ENCODE peak calls at places on chromosomes 16 and 17, in six cellular contexts. S, V, J, D, A and O are unnamed samples.
A peak's percentile ranks its signal among the peaks of the same experiment; 100 is the strongest.

GRCh38 chr16:64892843-64893242 is 229.0 kb downstream of the CDH11 start:
- DNase-seq in S (no peak), V (no peak), J (no peak), D (no peak), A (peak; percentile 93), O (no peak)

GRCh38 chr16:24906199-24906808 is 60.5 kb downstream of the SLC5A11 start:
- DNase-seq in S (no peak), V (no peak), J (peak; percentile 4), D (no peak), A (peak; percentile 18), O (no peak)

GRCh38 chr17:42806249-42806648 is 7.6 kb downstream of the CNTD1 start:
- DNase-seq in S (no peak), V (no peak), J (no peak), D (no peak), A (no peak), O (no peak)

GRCh38 chr17:10033449-10033848 is 128.4 kb upstream of the RCVRN start:
- DNase-seq in S (no peak), V (no peak), J (peak; percentile 76), D (no peak), A (no peak), O (no peak)

GRCh38 chr16:11139624-11140375 is 116.2 kb downstream of the SOCS1 start:
- DNase-seq in S (no peak), V (no peak), J (no peak), D (no peak), A (no peak), O (no peak)

GRCh38 chr17:48541574-48542113 is 3.3 kb downstream of the HOXB2 start:
- DNase-seq in S (no peak), V (peak; percentile 76), J (no peak), D (peak; percentile 71), A (peak; percentile 39), O (peak; percentile 94)

GRCh38 chr17:14784997-14785696 is 480.0 kb downstream of the PMP22 start:
- DNase-seq in S (peak; percentile 27), V (no peak), J (peak; percentile 72), D (no peak), A (peak; percentile 61), O (no peak)

GRCh38 chr16:86095906-86096485 is 197.0 kb downstream of the IRF8 start:
- DNase-seq in S (no peak), V (no peak), J (peak; percentile 69), D (no peak), A (no peak), O (peak; percentile 49)

DNA sequence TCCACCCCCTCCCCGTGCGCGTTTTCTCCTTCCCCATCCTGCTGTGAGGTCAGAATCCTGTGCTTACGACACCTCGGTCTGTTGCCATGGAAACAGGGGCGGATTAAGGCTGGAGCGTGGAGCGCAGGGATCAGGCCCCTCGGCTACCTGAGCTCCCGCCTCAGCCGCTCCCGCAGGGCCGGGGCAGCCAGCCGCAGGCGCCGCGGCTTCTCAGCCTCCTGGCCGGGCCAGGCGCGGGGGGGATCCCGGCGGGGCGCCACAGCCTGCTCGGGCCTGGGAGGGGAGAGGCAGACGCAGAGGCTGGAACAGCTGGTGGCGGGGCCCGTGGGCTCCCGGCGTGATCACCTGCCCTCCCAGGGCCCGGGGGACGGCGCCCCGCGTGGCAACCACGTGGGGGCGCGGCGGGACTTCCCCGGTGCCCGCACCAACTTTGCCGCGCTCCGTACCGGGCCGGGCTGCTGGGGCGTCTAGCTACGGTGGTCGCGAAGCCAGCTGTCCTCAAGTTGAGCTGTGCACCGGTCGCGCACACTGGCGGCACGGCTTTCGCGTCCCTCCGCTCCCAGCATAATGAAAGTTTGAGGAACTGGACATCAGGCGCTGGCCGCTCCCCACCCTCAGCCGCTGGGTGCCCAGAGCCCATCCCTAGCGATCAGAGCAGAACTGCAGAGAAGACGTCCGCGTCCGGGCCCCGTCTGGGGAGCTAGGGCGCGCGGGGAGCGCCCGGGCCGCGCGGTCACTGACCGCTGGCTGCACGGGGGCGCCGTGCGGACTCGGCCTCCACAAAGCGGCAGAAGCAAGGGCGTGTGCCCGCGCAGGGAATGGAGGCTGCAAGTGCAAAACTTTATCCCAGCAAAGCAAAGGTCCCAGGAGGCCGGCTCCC is 1.2 kb downstream of the RTN4RL1 start:
- DNase-seq in S (peak; percentile 86), V (peak; percentile 57), J (no peak), D (no peak), A (peak; percentile 41), O (peak; percentile 81)
- TF ChIP-seq CTCF in S (no peak), V (no peak), J (no peak), D (no peak), A (no peak), O (no peak)

GRCh38 chr16:2092866-2093265 is 42.8 kb downstream of the PKD1 start:
- DNase-seq in S (no peak), V (no peak), J (no peak), D (no peak), A (no peak), O (no peak)
- TF ChIP-seq CTCF in S (no peak), V (no peak), J (no peak), D (no peak), A (no peak), O (no peak)

GRCh38 chr16:4288148-4288921 is 15.5 kb upstream of the TFAP4 start:
- DNase-seq in S (peak; percentile 95), V (peak; percentile 81), J (peak; percentile 94), D (peak; percentile 73), A (peak; percentile 91), O (peak; percentile 89)

GRCh38 chr16:4293822-4294457 is 21.1 kb upstream of the TFAP4 start:
- DNase-seq in S (peak; percentile 81), V (peak; percentile 75), J (no peak), D (peak; percentile 46), A (peak; percentile 59), O (peak; percentile 84)

GRCh38 chr16:4291699-4292098 is 18.9 kb upstream of the TFAP4 start:
- DNase-seq in S (no peak), V (no peak), J (no peak), D (no peak), A (no peak), O (no peak)

GRCh38 chr16:4293181-4293716 is 20.4 kb upstream of the TFAP4 start:
- DNase-seq in S (no peak), V (no peak), J (no peak), D (no peak), A (no peak), O (no peak)

GRCh38 chr16:4290236-4290830 is 17.5 kb upstream of the TFAP4 start:
- DNase-seq in S (no peak), V (no peak), J (no peak), D (no peak), A (peak; percentile 87), O (no peak)
- TF ChIP-seq CTCF in S (no peak), V (no peak), J (no peak), D (no peak), A (peak; percentile 49), O (no peak)

GRCh38 chr16:877242-878065 is 76.9 kb upstream of the GNG13 start:
- DNase-seq in S (no peak), V (no peak), J (no peak), D (no peak), A (no peak), O (peak; percentile 30)

GRCh38 chr16:878886-879285 is 78.4 kb upstream of the GNG13 start:
- DNase-seq in S (no peak), V (no peak), J (no peak), D (peak; percentile 5), A (no peak), O (peak; percentile 53)

GRCh38 chr16:876523-877241 is 76.1 kb upstream of the GNG13 start:
- DNase-seq in S (no peak), V (no peak), J (no peak), D (no peak), A (no peak), O (peak; percentile 53)

GRCh38 chr16:879461-879861 is 78.9 kb upstream of the GNG13 start:
- DNase-seq in S (no peak), V (no peak), J (peak; percentile 68), D (peak; percentile 14), A (no peak), O (peak; percentile 62)

GRCh38 chr16:878071-878784 is 77.7 kb upstream of the GNG13 start:
- DNase-seq in S (peak; percentile 69), V (no peak), J (no peak), D (peak; percentile 11), A (no peak), O (peak; percentile 49)
- TF ChIP-seq CTCF in S (peak; percentile 21), V (no peak), J (no peak), D (no peak), A (no peak), O (no peak)

DNA sequence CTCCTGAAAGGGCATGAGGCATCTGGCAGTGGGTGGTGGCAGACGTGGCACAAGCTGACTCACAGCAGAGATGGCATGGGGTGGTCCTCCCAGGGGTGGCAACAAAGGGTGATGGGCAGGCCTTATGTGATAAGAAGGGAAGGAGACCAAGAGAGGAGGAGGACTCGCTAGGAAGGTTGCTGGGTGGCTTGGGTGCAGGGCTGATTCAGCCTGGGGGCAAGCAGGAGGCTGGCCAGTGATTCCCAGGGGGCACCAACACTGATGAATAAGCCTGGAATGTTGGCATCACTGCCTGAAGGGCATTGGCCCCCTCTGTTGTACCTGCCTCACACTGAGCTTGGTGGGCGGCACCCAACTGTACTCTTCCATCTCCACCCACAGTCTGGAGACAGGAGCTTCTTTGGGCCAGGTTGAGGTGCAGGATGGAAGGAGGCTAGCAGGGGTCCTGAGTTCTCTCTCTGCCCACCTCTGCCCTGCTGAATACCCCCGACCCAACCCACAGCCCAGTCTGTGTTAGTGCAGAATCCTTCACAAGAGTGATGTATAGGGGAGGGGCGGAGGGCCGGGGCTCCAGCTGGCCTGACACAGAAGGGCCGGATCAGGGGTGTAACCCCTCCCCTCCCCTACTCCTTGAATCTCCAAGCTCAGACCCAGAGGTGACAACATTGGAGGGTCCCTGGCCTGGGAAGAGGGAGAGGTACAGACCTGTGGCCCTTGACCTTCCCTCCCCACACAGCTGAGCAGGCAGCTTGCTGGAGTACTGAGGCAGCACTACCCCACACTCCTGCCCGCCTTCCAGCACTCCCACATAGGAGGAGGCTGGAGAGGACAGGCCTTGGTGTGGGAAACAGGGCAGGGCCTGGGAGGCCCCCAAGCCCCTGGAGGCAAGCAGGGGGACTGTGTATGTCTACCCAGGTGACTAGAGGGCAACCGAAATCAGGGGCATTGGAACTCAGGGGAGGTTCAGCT is 2.6 kb downstream of the STAC2 start:
- DNase-seq in S (no peak), V (no peak), J (no peak), D (no peak), A (no peak), O (no peak)
- TF ChIP-seq CTCF in S (no peak), V (no peak), J (no peak), D (no peak), A (no peak), O (no peak)

DNA sequence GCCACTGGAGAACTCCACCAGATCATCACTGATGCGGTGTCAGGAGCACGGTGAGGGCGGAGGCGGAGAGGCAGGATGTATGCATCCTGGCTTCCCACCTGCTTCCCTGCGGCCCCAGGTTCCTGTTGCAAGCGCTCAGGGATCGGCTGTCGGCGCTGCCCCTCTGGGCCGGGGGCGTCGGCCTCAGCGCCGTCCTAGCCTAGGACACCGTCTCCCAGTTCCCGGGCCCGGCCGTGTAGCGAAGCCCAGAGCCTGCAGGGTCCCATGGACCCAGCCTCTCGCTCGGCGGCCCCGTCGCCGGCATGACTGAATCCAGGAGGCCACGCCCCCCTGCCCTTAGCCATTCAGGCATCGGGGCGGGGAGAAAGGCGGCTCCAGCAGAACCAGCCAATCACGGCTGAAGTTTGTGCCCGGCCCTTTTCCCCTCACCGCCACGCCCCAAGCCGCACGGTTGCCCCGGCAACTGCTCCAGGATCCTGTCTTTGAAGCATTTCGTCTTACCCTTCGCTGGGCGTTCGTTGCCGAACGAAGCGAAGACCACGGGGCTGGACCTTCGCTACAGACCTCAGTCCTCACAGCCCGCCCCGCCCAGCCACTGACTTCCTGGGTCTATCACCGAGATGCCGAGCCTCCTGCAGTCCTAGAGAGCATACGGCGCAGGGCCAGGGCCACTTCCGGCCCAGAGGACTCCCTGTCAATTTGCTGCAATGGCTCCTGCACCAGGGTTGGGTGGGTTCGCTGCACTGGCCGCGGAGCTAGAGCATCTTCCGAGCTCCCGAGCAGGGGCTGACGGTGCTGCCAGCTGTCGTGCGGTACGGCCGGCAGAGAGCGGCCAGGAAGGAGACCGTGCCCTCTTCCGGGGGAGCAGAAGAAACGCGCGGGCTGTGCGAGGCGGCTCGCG is 10.6 kb upstream of the ZNF213 start:
- DNase-seq in S (peak; percentile 99), V (peak; percentile 97), J (peak; percentile 98), D (peak; percentile 97), A (peak; percentile 95), O (peak; percentile 98)
- TF ChIP-seq CTCF in S (no peak), V (peak; percentile 42), J (peak; percentile 48), D (peak; percentile 35), A (peak; percentile 22), O (no peak)